ENCODE peak calls at places on chromosome 4, in five cellular contexts. L is PC-9, Z is colonic mucosa, V is heart right ventricle, J is thoracic aorta. G is an unnamed sample.

GRCh38 chr4:2940267-2941137 is 22.7 kb downstream of the NOP14 start:
- DNase-seq in L (no peak), Z (no peak), V (no peak), J (peak), G (peak)

GRCh38 chr4:84965558-84966381 is 720 bp downstream of the WDFY3 start:
- DNase-seq in L (no peak), Z (peak), V (peak), J (no peak), G (peak)

GRCh38 chr4:85672959-85673358 is 198.0 kb downstream of the ARHGAP24 start:
- DNase-seq in L (no peak), Z (no peak), V (no peak), J (no peak), G (no peak)

GRCh38 chr4:15233626-15234025 is 194.2 kb upstream of the C1QTNF7 start:
- DNase-seq in L (no peak), Z (no peak), V (no peak), J (no peak), G (no peak)

GRCh38 chr4:16694491-16695276 is 203.8 kb downstream of the LDB2 start:
- DNase-seq in L (no peak), Z (no peak), V (no peak), J (no peak), G (no peak)

GRCh38 chr4:98653006-98653405 is 5.4 kb downstream of the TSPAN5 start:
- DNase-seq in L (no peak), Z (no peak), V (no peak), J (no peak), G (no peak)

GRCh38 chr4:158006973-158007372 is 165.9 kb downstream of the GASK1B start:
- DNase-seq in L (no peak), Z (no peak), V (no peak), J (no peak), G (no peak)

GRCh38 chr4:151537726-151538125 is 128.8 kb downstream of the FHIP1A start:
- DNase-seq in L (no peak), Z (no peak), V (no peak), J (no peak), G (no peak)

GRCh38 chr4:21948347-21949072 is at the start of gene KCNIP4:
- DNase-seq in L (no peak), Z (no peak), V (no peak), J (no peak), G (peak)

GRCh38 chr4:149605601-149606378 is 209.9 kb downstream of the IQCM start:
- DNase-seq in L (no peak), Z (no peak), V (no peak), J (no peak), G (no peak)

DNA sequence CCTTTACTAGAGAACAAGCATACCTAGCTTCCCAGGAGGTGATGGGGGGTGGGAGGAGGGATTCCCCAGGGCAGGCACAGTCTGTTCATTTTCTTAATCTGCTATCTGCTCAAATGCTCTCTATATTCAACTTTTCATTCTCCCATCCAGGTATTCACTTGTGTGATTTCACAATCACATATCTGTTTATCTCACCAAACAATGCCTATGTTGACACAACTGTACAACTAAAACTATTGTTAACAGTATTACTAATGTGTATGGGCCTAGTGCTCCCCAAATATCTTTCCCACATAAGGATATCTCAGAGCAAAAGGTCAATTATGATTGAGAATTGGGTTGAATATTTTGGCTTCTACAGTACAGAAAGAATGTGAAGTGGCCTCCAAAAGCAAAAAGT is 210.8 kb downstream of the IQCM start:
- DNase-seq in L (no peak), Z (no peak), V (no peak), J (no peak), G (no peak)
- H3K27ac ChIP-seq in L (no peak), Z (no peak), V (no peak), J (no peak), G (no peak)

DNA sequence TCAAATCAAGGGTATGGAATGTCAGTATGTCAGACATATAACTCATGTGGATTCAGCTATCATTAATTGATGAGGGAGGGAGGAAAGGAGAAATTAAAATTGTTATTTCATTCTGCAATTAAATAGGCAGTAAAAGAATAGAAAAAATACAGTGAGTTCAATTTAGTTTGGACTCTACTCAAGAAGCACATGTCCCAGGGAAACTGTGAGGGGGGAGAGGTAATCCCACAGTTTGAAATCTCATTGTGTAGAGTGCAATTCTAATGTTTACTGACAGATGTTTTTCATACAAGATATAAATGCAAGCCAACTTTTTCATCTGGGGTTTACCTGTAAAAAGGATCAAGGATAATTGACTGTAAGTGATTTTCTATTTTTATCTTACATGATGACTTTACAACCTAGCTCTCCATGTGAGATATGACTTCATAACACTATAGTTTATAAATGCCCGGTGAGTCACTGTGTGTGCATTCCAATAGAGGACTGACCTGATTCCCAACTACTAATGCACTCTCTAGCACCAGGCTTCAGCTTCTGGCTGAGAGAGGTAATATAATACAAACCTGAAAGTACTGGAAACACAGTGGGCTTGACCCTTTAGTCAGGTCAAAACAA is 35.2 kb upstream of the SCD5 start:
- DNase-seq in L (peak), Z (peak), V (no peak), J (no peak), G (no peak)
- TF ChIP-seq CTCF in L (no peak), Z (no peak), V (no peak), J (no peak), G (peak)

GRCh38 chr4:77020017-77020416 is 55.8 kb downstream of the CCNI start:
- DNase-seq in L (no peak), Z (no peak), V (no peak), J (no peak), G (no peak)

GRCh38 chr4:77023920-77024319 is 51.9 kb downstream of the CCNI start:
- DNase-seq in L (no peak), Z (no peak), V (no peak), J (no peak), G (no peak)

GRCh38 chr4:77022581-77023133 is 53.1 kb downstream of the CCNI start:
- DNase-seq in L (no peak), Z (no peak), V (no peak), J (no peak), G (no peak)

GRCh38 chr4:77025643-77026321 is 50.0 kb downstream of the CCNI start:
- DNase-seq in L (no peak), Z (no peak), V (no peak), J (no peak), G (no peak)

DNA sequence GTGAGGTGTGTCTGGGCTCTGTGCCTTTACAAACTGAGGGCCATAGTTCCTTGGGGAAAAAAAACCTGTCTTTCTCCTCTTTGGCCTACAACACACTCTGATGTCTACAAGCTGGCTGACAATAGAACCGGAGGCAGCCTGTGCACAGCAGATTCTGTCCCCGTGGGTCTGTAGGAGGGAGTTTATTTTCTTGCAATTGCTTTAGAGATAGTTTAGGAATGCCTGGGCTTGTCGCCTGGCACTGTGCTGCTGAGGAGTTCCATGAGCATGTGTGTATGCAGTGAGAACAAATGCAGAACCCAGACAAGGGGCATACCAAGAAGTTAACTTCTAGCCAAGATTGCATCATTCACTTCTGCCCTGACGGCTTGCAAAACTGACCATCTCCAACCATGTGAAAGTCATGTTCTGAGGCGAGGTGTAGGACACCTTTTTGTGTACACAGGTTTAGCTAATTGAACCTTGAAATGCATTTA is 54.1 kb downstream of the CCNI start:
- DNase-seq in L (no peak), Z (no peak), V (no peak), J (no peak), G (no peak)
- H3K27ac ChIP-seq in L (no peak), Z (no peak), V (no peak), J (peak), G (no peak)

GRCh38 chr4:53508446-53508845 is 82.8 kb downstream of the LNX1 start:
- DNase-seq in L (no peak), Z (no peak), V (no peak), J (no peak), G (no peak)
- TF ChIP-seq CTCF in L (no peak), Z (no peak), V (no peak), J (no peak), G (no peak)

GRCh38 chr4:145680902-145681301 is 956 bp downstream of the C4orf51 start:
- DNase-seq in L (no peak), Z (no peak), V (no peak), J (no peak), G (no peak)

GRCh38 chr4:145679520-145679919 is 426 bp upstream of the C4orf51 start:
- DNase-seq in L (peak), Z (no peak), V (no peak), J (peak), G (peak)

GRCh38 chr4:145681956-145682355 is 2.0 kb downstream of the C4orf51 start:
- DNase-seq in L (no peak), Z (no peak), V (no peak), J (no peak), G (no peak)

GRCh38 chr4:145681518-145681917 is 1.6 kb downstream of the C4orf51 start:
- DNase-seq in L (no peak), Z (no peak), V (no peak), J (no peak), G (no peak)

GRCh38 chr4:145679991-145680455 is at the start of gene C4orf51:
- DNase-seq in L (peak), Z (no peak), V (no peak), J (no peak), G (no peak)
- H3K27ac ChIP-seq in L (peak), Z (no peak), V (peak), J (peak), G (peak)

GRCh38 chr4:99885063-99885664 is 9.1 kb downstream of the LAMTOR3 start:
- DNase-seq in L (no peak), Z (no peak), V (no peak), J (no peak), G (no peak)
- TF ChIP-seq CTCF in L (peak), Z (peak), V (peak), J (peak), G (peak)

GRCh38 chr4:7968262-7968896 is 28.7 kb upstream of the AFAP1 start:
- DNase-seq in L (no peak), Z (no peak), V (no peak), J (no peak), G (peak)
- H3K27ac ChIP-seq in L (peak), Z (peak), V (peak), J (peak), G (peak)

GRCh38 chr4:24557036-24558022 is 27.0 kb downstream of the DHX15 start:
- DNase-seq in L (peak), Z (no peak), V (no peak), J (no peak), G (no peak)

GRCh38 chr4:24547979-24548378 is 36.4 kb downstream of the DHX15 start:
- DNase-seq in L (no peak), Z (no peak), V (no peak), J (no peak), G (no peak)

GRCh38 chr4:24550773-24551172 is 33.6 kb downstream of the DHX15 start:
- DNase-seq in L (no peak), Z (no peak), V (no peak), J (no peak), G (no peak)

DNA sequence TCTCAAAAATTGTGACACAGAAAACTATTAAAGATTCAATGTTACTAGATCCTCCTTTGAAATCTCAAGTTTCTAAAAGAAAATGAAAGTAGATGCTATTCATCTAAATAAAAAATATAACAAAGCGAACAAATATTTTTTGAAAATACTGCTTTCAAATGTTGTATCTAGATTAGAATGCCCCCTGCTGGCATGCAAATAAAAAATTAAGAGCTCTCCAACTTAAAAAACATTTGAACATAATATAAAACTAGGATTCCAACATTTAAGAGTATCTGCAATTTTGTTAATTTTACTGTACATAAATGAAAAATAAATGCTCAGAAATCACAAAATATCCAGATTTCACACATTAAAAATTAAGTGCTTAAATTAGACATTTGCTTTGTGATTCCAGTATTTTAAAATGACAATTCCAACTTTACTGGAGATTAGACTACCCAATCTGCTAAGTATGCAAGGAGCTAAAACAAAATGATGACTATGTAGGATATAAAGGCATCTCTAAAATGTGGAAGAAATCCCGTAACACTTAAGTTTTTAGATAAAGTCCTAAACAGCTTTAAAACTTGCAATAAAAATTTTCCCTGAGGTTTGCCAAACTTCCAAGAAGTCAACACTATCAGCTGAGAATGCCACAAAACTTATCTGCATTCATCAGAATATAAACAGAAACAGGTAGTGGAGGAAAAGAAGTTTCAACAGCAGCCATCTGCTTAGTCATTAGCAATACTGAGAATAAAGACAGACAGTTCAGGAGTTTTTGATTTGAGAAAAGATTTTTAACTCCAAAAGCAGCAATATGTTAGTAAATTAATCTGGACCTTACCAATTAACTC is 32.6 kb downstream of the DHX15 start:
- DNase-seq in L (no peak), Z (no peak), V (no peak), J (no peak), G (no peak)
- TF ChIP-seq CTCF in L (peak), Z (no peak), V (peak), J (no peak), G (peak)